ENCODE peak calls at places on chromosomes 4 and X, in eight cellular contexts. Q is posterior vena cava; S is EH; P is cardiac fibroblast; U is activated CD4-positive, alpha-beta T cell treated with anti-CD3 and anti-CD28 coated beads, Interleukin-2, amount 10 ng/mL, durations not matched to agents 7 days and 5 days; E is mucosa of gallbladder; L is NCI-H1417 treated with DMSO at 0.1 percent for 48 hours; O is AG09319. D is an unnamed sample.

GRCh38 chrX:39577206-39577605 is 520.6 kb downstream of the BCOR start:
- DNase-seq in Q (no peak), S (peak; percentile 11), P (no peak), U (no peak), E (no peak), L (no peak), O (no peak), D (no peak)

GRCh38 chr4:2937146-2937857 is 25.9 kb downstream of the NOP14 start:
- DNase-seq in Q (peak; percentile 85), S (no peak), P (peak; percentile 21), U (no peak), E (no peak), L (no peak), O (no peak), D (no peak)

GRCh38 chr4:186953601-186954260 is 230.1 kb upstream of the FAT1 start:
- DNase-seq in Q (peak; percentile 90), S (peak; percentile 61), P (no peak), U (no peak), E (no peak), L (no peak), O (no peak), D (no peak)

GRCh38 chr4:147678121-147678520 is 5.8 kb downstream of the PRMT9 start:
- DNase-seq in Q (no peak), S (peak; percentile 63), P (no peak), U (no peak), E (no peak), L (no peak), O (no peak), D (no peak)

GRCh38 chrX:56498756-56499155 is 64.7 kb upstream of the UBQLN2 start:
- DNase-seq in Q (no peak), S (no peak), P (no peak), U (no peak), E (no peak), L (no peak), O (no peak), D (no peak)

GRCh38 chr4:151665442-151666127 is 95.2 kb downstream of the GATB start:
- DNase-seq in Q (no peak), S (no peak), P (no peak), U (no peak), E (no peak), L (no peak), O (no peak), D (no peak)

GRCh38 chrX:106952988-106953387 is 32.8 kb downstream of the CLDN2 start:
- DNase-seq in Q (no peak), S (peak; percentile 20), P (peak; percentile 48), U (no peak), E (no peak), L (no peak), O (no peak), D (no peak)

GRCh38 chr4:76298227-76298626 is 8.3 kb upstream of the STBD1 start:
- DNase-seq in Q (no peak), S (no peak), P (no peak), U (no peak), E (no peak), L (no peak), O (no peak), D (no peak)

GRCh38 chr4:7434141-7434765 is 477 bp downstream of the PSAPL1 start:
- DNase-seq in Q (no peak), S (no peak), P (no peak), U (no peak), E (no peak), L (no peak), O (no peak), D (no peak)

GRCh38 chr4:150849016-150849415 is 166.1 kb downstream of the LRBA start:
- DNase-seq in Q (no peak), S (no peak), P (no peak), U (no peak), E (no peak), L (no peak), O (no peak), D (no peak)

GRCh38 chr4:81314196-81314896 is 99.3 kb upstream of the PRKG2 start:
- DNase-seq in Q (no peak), S (peak; percentile 60), P (peak; percentile 93), U (no peak), E (peak; percentile 96), L (no peak), O (peak; percentile 63), D (no peak)

GRCh38 chrX:139851730-139852129 is 81.1 kb downstream of the ATP11C start:
- DNase-seq in Q (no peak), S (peak; percentile 93), P (no peak), U (no peak), E (no peak), L (no peak), O (no peak), D (no peak)

GRCh38 chr4:145132521-145133098 is 34.5 kb downstream of the ABCE1 start:
- DNase-seq in Q (no peak), S (peak; percentile 16), P (peak; percentile 39), U (no peak), E (no peak), L (no peak), O (no peak), D (no peak)

GRCh38 chr4:139530833-139531427 is 25.1 kb downstream of the SETD7 start:
- DNase-seq in Q (no peak), S (peak; percentile 35), P (peak; percentile 58), U (peak; percentile 70), E (peak; percentile 65), L (no peak), O (no peak), D (no peak)

GRCh38 chr4:140309124-140309870 is 64.1 kb upstream of the SCOC start:
- DNase-seq in Q (no peak), S (peak; percentile 73), P (no peak), U (no peak), E (no peak), L (no peak), O (no peak), D (no peak)

GRCh38 chr4:60805500-60806313 is 394.4 kb upstream of the ADGRL3 start:
- DNase-seq in Q (no peak), S (peak; percentile 32), P (peak; percentile 59), U (no peak), E (no peak), L (no peak), O (no peak), D (peak; percentile 18)

GRCh38 chr4:1566838-1567518 is 117.1 kb downstream of the FAM53A start:
- DNase-seq in Q (peak; percentile 63), S (no peak), P (no peak), U (no peak), E (no peak), L (no peak), O (no peak), D (no peak)

GRCh38 chrX:129823523-129823922 is 20.2 kb downstream of the ZDHHC9 start:
- DNase-seq in Q (no peak), S (no peak), P (no peak), U (peak; percentile 8), E (no peak), L (no peak), O (no peak), D (no peak)

GRCh38 chr4:7217453-7218310 is 25.3 kb downstream of the SORCS2 start:
- DNase-seq in Q (no peak), S (no peak), P (peak; percentile 26), U (no peak), E (no peak), L (no peak), O (no peak), D (no peak)

GRCh38 chr4:159077702-159078495 is 25.0 kb upstream of the RAPGEF2 start:
- DNase-seq in Q (no peak), S (no peak), P (no peak), U (no peak), E (no peak), L (no peak), O (no peak), D (no peak)

GRCh38 chr4:125235971-125236370 is 78.8 kb upstream of the FAT4 start:
- DNase-seq in Q (no peak), S (no peak), P (no peak), U (no peak), E (no peak), L (no peak), O (no peak), D (no peak)

GRCh38 chrX:135086197-135086854 is 34.0 kb downstream of the ETDB start:
- DNase-seq in Q (no peak), S (peak; percentile 59), P (peak; percentile 75), U (peak; percentile 67), E (peak; percentile 35), L (no peak), O (peak; percentile 16), D (peak; percentile 39)

GRCh38 chr4:10117424-10118354 is 1.1 kb upstream of the WDR1 start:
- DNase-seq in Q (no peak), S (peak; percentile 72), P (peak; percentile 59), U (peak; percentile 59), E (no peak), L (no peak), O (no peak), D (no peak)

GRCh38 chrX:125894947-125895346 is 271.1 kb downstream of the DCAF12L2 start:
- DNase-seq in Q (no peak), S (no peak), P (no peak), U (no peak), E (no peak), L (no peak), O (no peak), D (no peak)

GRCh38 chrX:15567886-15568616 is 32.7 kb downstream of the ACE2 start:
- DNase-seq in Q (no peak), S (no peak), P (peak; percentile 52), U (no peak), E (no peak), L (no peak), O (no peak), D (no peak)

GRCh38 chr4:186096681-186097080 is 7.8 kb upstream of the FAM149A start:
- DNase-seq in Q (no peak), S (no peak), P (no peak), U (no peak), E (no peak), L (no peak), O (no peak), D (no peak)

GRCh38 chr4:182944484-182945227 is 27.5 kb upstream of the DCTD start:
- DNase-seq in Q (no peak), S (no peak), P (no peak), U (no peak), E (no peak), L (no peak), O (no peak), D (no peak)

D was measured in fibroblast of the conjunctiva.